ENCODE peak calls at places on chromosome 1, in eight cellular contexts. One of them, this sample, is unnamed. For H3K9me3, the result is how much of the 10 kb centered on the place peaks cover.

GRCh38 chr1:198756470-198756869 is 117.6 kb downstream of the PTPRC start:
- DNase-seq in IMR-90: peak
- DNase-seq in colonic mucosa: no peak
- DNase-seq in tibial artery: no peak
- DNase-seq in breast epithelium: no peak
- DNase-seq in neural progenitor cell: no peak
- DNase-seq in heart left ventricle: no peak
- DNase-seq in RWPE2: no peak
- DNase-seq in this sample: no peak

GRCh38 chr1:206823725-206824124 is 41.7 kb upstream of the IL20 start:
- DNase-seq in IMR-90: peak
- DNase-seq in colonic mucosa: no peak
- DNase-seq in tibial artery: peak
- DNase-seq in breast epithelium: no peak
- DNase-seq in neural progenitor cell: no peak
- DNase-seq in heart left ventricle: no peak
- DNase-seq in RWPE2: no peak
- DNase-seq in this sample: no peak

GRCh38 chr1:10068605-10069294 is 36.0 kb downstream of the UBE4B start:
- DNase-seq in IMR-90: peak
- DNase-seq in colonic mucosa: no peak
- DNase-seq in tibial artery: no peak
- DNase-seq in breast epithelium: no peak
- DNase-seq in neural progenitor cell: peak
- DNase-seq in heart left ventricle: no peak
- DNase-seq in RWPE2: no peak
- DNase-seq in this sample: no peak

GRCh38 chr1:87058343-87058649 is 143.9 kb downstream of the HS2ST1 start:
- DNase-seq in IMR-90: peak
- DNase-seq in colonic mucosa: no peak
- DNase-seq in tibial artery: no peak
- DNase-seq in breast epithelium: no peak
- DNase-seq in neural progenitor cell: no peak
- DNase-seq in heart left ventricle: no peak
- DNase-seq in RWPE2: no peak
- DNase-seq in this sample: no peak

GRCh38 chr1:15941899-15942660 is 33.8 kb downstream of the ZBTB17 start:
- DNase-seq in IMR-90: no peak
- DNase-seq in colonic mucosa: no peak
- DNase-seq in tibial artery: no peak
- DNase-seq in breast epithelium: no peak
- DNase-seq in neural progenitor cell: no peak
- DNase-seq in heart left ventricle: no peak
- DNase-seq in RWPE2: peak
- DNase-seq in this sample: no peak

GRCh38 chr1:235450433-235450832 is 53.8 kb downstream of the B3GALNT2 start:
- DNase-seq in IMR-90: no peak
- DNase-seq in colonic mucosa: no peak
- DNase-seq in tibial artery: no peak
- DNase-seq in breast epithelium: no peak
- DNase-seq in neural progenitor cell: no peak
- DNase-seq in heart left ventricle: no peak
- DNase-seq in RWPE2: no peak
- DNase-seq in this sample: no peak

GRCh38 chr1:175294179-175294756 is 101.7 kb upstream of the KIAA0040 start:
- DNase-seq in IMR-90: no peak
- DNase-seq in colonic mucosa: no peak
- DNase-seq in tibial artery: no peak
- DNase-seq in breast epithelium: no peak
- DNase-seq in neural progenitor cell: no peak
- DNase-seq in heart left ventricle: no peak
- DNase-seq in RWPE2: no peak
- DNase-seq in this sample: no peak

GRCh38 chr1:52552236-52552504 is 722 bp downstream of the TUT4 start:
- DNase-seq in IMR-90: peak
- DNase-seq in colonic mucosa: peak
- DNase-seq in tibial artery: peak
- DNase-seq in breast epithelium: no peak
- DNase-seq in neural progenitor cell: peak
- DNase-seq in heart left ventricle: peak
- DNase-seq in RWPE2: peak
- DNase-seq in this sample: peak

GRCh38 chr1:40096646-40096976 is 441 bp downstream of the PPT1 start:
- DNase-seq in IMR-90: no peak
- DNase-seq in colonic mucosa: no peak
- DNase-seq in tibial artery: no peak
- DNase-seq in breast epithelium: no peak
- DNase-seq in neural progenitor cell: no peak
- DNase-seq in heart left ventricle: no peak
- DNase-seq in RWPE2: no peak
- DNase-seq in this sample: no peak

GRCh38 chr1:223175032-223175431 is 32.0 kb upstream of the TLR5 start:
- DNase-seq in IMR-90: peak
- DNase-seq in colonic mucosa: no peak
- DNase-seq in tibial artery: no peak
- DNase-seq in breast epithelium: no peak
- DNase-seq in neural progenitor cell: peak
- DNase-seq in heart left ventricle: no peak
- DNase-seq in RWPE2: no peak
- DNase-seq in this sample: no peak

GRCh38 chr1:218397752-218398339 is 52.7 kb downstream of the TGFB2 start:
- DNase-seq in IMR-90: no peak
- DNase-seq in colonic mucosa: no peak
- DNase-seq in tibial artery: no peak
- DNase-seq in breast epithelium: no peak
- DNase-seq in neural progenitor cell: no peak
- DNase-seq in heart left ventricle: no peak
- DNase-seq in RWPE2: no peak
- DNase-seq in this sample: no peak

GRCh38 chr1:150981805-150982712 is at the start of gene ANXA9:
- DNase-seq in IMR-90: no peak
- DNase-seq in colonic mucosa: peak
- DNase-seq in tibial artery: no peak
- DNase-seq in breast epithelium: no peak
- DNase-seq in neural progenitor cell: no peak
- DNase-seq in heart left ventricle: no peak
- DNase-seq in RWPE2: no peak
- DNase-seq in this sample: no peak

GRCh38 chr1:31335007-31335406 is 37.9 kb downstream of the FABP3 start:
- DNase-seq in IMR-90: peak
- DNase-seq in colonic mucosa: no peak
- DNase-seq in tibial artery: no peak
- DNase-seq in breast epithelium: no peak
- DNase-seq in neural progenitor cell: peak
- DNase-seq in heart left ventricle: no peak
- DNase-seq in RWPE2: no peak
- DNase-seq in this sample: no peak

GRCh38 chr1:202069670-202070069 is 53.0 kb upstream of the GPR37L1 start:
- DNase-seq in IMR-90: no peak
- DNase-seq in colonic mucosa: no peak
- DNase-seq in tibial artery: no peak
- DNase-seq in breast epithelium: no peak
- DNase-seq in neural progenitor cell: no peak
- DNase-seq in heart left ventricle: no peak
- DNase-seq in RWPE2: no peak
- DNase-seq in this sample: no peak

GRCh38 chr1:178241057-178241456 is 147.2 kb downstream of the RASAL2 start:
- DNase-seq in IMR-90: peak
- DNase-seq in colonic mucosa: no peak
- DNase-seq in tibial artery: no peak
- DNase-seq in breast epithelium: no peak
- DNase-seq in neural progenitor cell: no peak
- DNase-seq in heart left ventricle: no peak
- DNase-seq in RWPE2: no peak
- DNase-seq in this sample: no peak

GRCh38 chr1:40003156-40004093 is 37.1 kb upstream of the CAP1 start:
- DNase-seq in IMR-90: no peak
- DNase-seq in colonic mucosa: no peak
- DNase-seq in tibial artery: no peak
- DNase-seq in breast epithelium: no peak
- DNase-seq in neural progenitor cell: no peak
- DNase-seq in heart left ventricle: no peak
- DNase-seq in RWPE2: no peak
- DNase-seq in this sample: no peak

GRCh38 chr1:32104127-32104526 is 3.7 kb upstream of the KPNA6 start:
- DNase-seq in IMR-90: no peak
- DNase-seq in colonic mucosa: no peak
- DNase-seq in tibial artery: no peak
- DNase-seq in breast epithelium: no peak
- DNase-seq in neural progenitor cell: no peak
- DNase-seq in heart left ventricle: no peak
- DNase-seq in RWPE2: no peak
- DNase-seq in this sample: no peak

GRCh38 chr1:187977298-187977697 is 1148.5 kb downstream of the PLA2G4A start:
- DNase-seq in IMR-90: no peak
- DNase-seq in colonic mucosa: no peak
- DNase-seq in tibial artery: no peak
- DNase-seq in breast epithelium: no peak
- DNase-seq in neural progenitor cell: no peak
- DNase-seq in heart left ventricle: no peak
- DNase-seq in RWPE2: no peak
- DNase-seq in this sample: no peak

GRCh38 chr1:98884864-98885263 is 119.8 kb downstream of the PLPPR5 start:
- DNase-seq in IMR-90: no peak
- DNase-seq in colonic mucosa: no peak
- DNase-seq in tibial artery: no peak
- DNase-seq in breast epithelium: no peak
- DNase-seq in neural progenitor cell: no peak
- DNase-seq in heart left ventricle: no peak
- DNase-seq in RWPE2: no peak
- DNase-seq in this sample: no peak
- TF ChIP-seq CTCF in IMR-90: no peak
- TF ChIP-seq CTCF in colonic mucosa: no peak
- TF ChIP-seq CTCF in tibial artery: no peak
- TF ChIP-seq CTCF in breast epithelium: no peak
- TF ChIP-seq CTCF in neural progenitor cell: no peak
- TF ChIP-seq CTCF in heart left ventricle: no peak
- TF ChIP-seq CTCF in RWPE2: peak
- TF ChIP-seq CTCF in this sample: no peak

GRCh38 chr1:92754000-92754787 is 30.7 kb downstream of the EVI5 start:
- DNase-seq in IMR-90: peak
- DNase-seq in colonic mucosa: no peak
- DNase-seq in tibial artery: no peak
- DNase-seq in breast epithelium: no peak
- DNase-seq in neural progenitor cell: no peak
- DNase-seq in heart left ventricle: no peak
- DNase-seq in RWPE2: no peak
- DNase-seq in this sample: no peak
- H3K27ac ChIP-seq in IMR-90: peak
- H3K27ac ChIP-seq in colonic mucosa: no peak
- H3K27ac ChIP-seq in tibial artery: no peak
- H3K27ac ChIP-seq in breast epithelium: no peak
- H3K27ac ChIP-seq in neural progenitor cell: no peak
- H3K27ac ChIP-seq in heart left ventricle: no peak
- H3K27ac ChIP-seq in RWPE2: peak
- H3K27ac ChIP-seq in this sample: no peak

GRCh38 chr1:22442212-22442894 is 9.3 kb upstream of the ZBTB40 start:
- DNase-seq in IMR-90: no peak
- DNase-seq in colonic mucosa: no peak
- DNase-seq in tibial artery: no peak
- DNase-seq in breast epithelium: no peak
- DNase-seq in neural progenitor cell: no peak
- DNase-seq in heart left ventricle: no peak
- DNase-seq in RWPE2: no peak
- DNase-seq in this sample: no peak

GRCh38 chr1:22436948-22437347 is 14.7 kb upstream of the ZBTB40 start:
- DNase-seq in IMR-90: no peak
- DNase-seq in colonic mucosa: no peak
- DNase-seq in tibial artery: no peak
- DNase-seq in breast epithelium: no peak
- DNase-seq in neural progenitor cell: no peak
- DNase-seq in heart left ventricle: no peak
- DNase-seq in RWPE2: no peak
- DNase-seq in this sample: no peak

GRCh38 chr1:22437573-22437972 is 14.1 kb upstream of the ZBTB40 start:
- DNase-seq in IMR-90: peak
- DNase-seq in colonic mucosa: no peak
- DNase-seq in tibial artery: no peak
- DNase-seq in breast epithelium: no peak
- DNase-seq in neural progenitor cell: no peak
- DNase-seq in heart left ventricle: no peak
- DNase-seq in RWPE2: no peak
- DNase-seq in this sample: no peak

GRCh38 chr1:22443332-22443731 is 8.3 kb upstream of the ZBTB40 start:
- DNase-seq in IMR-90: no peak
- DNase-seq in colonic mucosa: no peak
- DNase-seq in tibial artery: no peak
- DNase-seq in breast epithelium: no peak
- DNase-seq in neural progenitor cell: no peak
- DNase-seq in heart left ventricle: no peak
- DNase-seq in RWPE2: no peak
- DNase-seq in this sample: no peak

DNA sequence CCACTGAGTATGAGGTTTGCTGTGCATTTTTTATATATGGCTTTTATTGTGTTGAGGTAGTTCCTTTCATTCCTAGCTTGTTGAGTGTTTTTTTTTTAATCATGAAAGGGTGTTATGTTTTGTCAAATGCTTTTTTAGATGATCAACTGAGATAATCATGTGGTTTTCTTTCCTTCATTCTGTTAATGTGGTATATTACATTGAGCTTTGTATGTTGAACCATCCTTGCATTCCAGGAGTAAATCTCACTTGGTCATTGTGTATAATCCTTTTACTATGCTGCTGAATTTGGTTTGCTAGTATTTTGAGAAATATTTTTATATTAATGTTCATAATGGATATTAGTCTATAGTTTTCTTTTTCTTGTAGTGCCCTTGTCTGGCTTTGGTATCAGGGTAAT is 11.1 kb upstream of the ZBTB40 start:
- DNase-seq in IMR-90: no peak
- DNase-seq in colonic mucosa: no peak
- DNase-seq in tibial artery: no peak
- DNase-seq in breast epithelium: no peak
- DNase-seq in neural progenitor cell: no peak
- DNase-seq in heart left ventricle: no peak
- DNase-seq in RWPE2: no peak
- DNase-seq in this sample: no peak
- H3K9me3 ChIP-seq in IMR-90: under half
- H3K9me3 ChIP-seq in colonic mucosa: under half
- H3K9me3 ChIP-seq in tibial artery: under half
- H3K9me3 ChIP-seq in breast epithelium: under half
- H3K9me3 ChIP-seq in neural progenitor cell: under half
- H3K9me3 ChIP-seq in heart left ventricle: under half
- H3K9me3 ChIP-seq in RWPE2: under half
- H3K9me3 ChIP-seq in this sample: under half

DNA sequence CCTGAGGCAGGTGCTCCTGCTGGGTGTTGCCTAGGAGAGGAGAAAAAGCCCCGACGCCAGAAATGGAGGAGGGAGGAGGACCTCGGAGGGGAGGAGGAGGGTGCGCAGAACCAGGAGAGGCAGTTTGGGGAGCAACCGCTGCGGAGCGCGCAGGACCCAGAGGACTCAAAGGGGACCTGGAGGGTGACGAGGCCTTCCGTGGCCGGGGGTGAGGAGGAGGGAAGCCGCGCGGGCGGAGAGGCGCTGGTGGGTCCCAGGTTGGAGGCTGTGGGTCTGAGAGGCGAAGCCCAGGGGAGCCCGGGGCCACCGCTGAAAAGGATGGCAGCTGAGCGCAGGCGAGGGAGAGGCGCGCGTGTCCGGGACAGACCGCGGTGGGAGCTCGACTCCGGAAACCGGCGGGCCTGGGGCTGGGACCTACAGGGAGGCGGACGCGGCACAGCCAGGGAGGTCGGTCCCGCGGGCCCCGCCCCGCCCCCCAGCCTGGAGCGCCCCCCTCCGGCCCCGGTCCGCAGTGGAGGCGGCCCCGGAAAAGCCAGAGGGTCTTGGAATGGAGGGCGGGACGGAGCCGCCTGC is 15.1 kb downstream of the RNF223 start:
- DNase-seq in IMR-90: no peak
- DNase-seq in colonic mucosa: no peak
- DNase-seq in tibial artery: no peak
- DNase-seq in breast epithelium: no peak
- DNase-seq in neural progenitor cell: peak
- DNase-seq in heart left ventricle: no peak
- DNase-seq in RWPE2: no peak
- DNase-seq in this sample: no peak
- TF ChIP-seq CTCF in IMR-90: peak
- TF ChIP-seq CTCF in colonic mucosa: no peak
- TF ChIP-seq CTCF in tibial artery: peak
- TF ChIP-seq CTCF in breast epithelium: no peak
- TF ChIP-seq CTCF in neural progenitor cell: peak
- TF ChIP-seq CTCF in heart left ventricle: peak
- TF ChIP-seq CTCF in RWPE2: peak
- TF ChIP-seq CTCF in this sample: no peak